ENCODE peak calls at places on chromosomes 5 and 9, in four cellular contexts. H is left ventricle myocardium superior, N is NCI-H2081, K is RCC 7860. L is an unnamed sample.

GRCh38 chr5:146079695-146080361 is 25.5 kb downstream of the PLAC8L1 start:
- DNase-seq in H (no peak), K (peak; percentile 54), N (no peak), L (no peak)

GRCh38 chr5:12615141-12615820 is 711.0 kb upstream of the CTNND2 start:
- DNase-seq in K (no peak), H (no peak), N (no peak), L (no peak)

GRCh38 chr5:112355058-112355685 is 63.9 kb downstream of the EPB41L4A start:
- DNase-seq in K (no peak), H (no peak), N (no peak), L (no peak)

GRCh38 chr5:153965102-153965645 is 73.5 kb downstream of the FAM114A2 start:
- DNase-seq in K (peak; percentile 9), N (peak; percentile 71), H (no peak), L (no peak)

GRCh38 chr9:135811796-135812195 is 95.5 kb downstream of the CAMSAP1 start:
- DNase-seq in N (peak; percentile 78), K (no peak), H (no peak), L (no peak)

GRCh38 chr5:129094924-129095797 is 612 bp downstream of the ISOC1 start:
- DNase-seq in H (peak; percentile 85), N (peak; percentile 6), K (peak; percentile 32), L (peak; percentile 36)

GRCh38 chr5:111512026-111512405 is 319 bp downstream of the STARD4 start:
- DNase-seq in K (no peak), H (no peak), N (peak; percentile 50), L (peak; percentile 20)

GRCh38 chr9:110370316-110370715 is 32.7 kb upstream of the TXNDC8 start:
- DNase-seq in K (no peak), N (no peak), H (no peak), L (no peak)

GRCh38 chr9:93108301-93109041 is 12.5 kb downstream of the CARD19 start:
- DNase-seq in K (no peak), H (no peak), N (no peak), L (no peak)

GRCh38 chr9:71504636-71505035 is 263.7 kb downstream of the CEMIP2 start:
- DNase-seq in N (no peak), K (peak; percentile 49), H (no peak), L (no peak)

GRCh38 chr5:131825404-131826013 is 28.7 kb upstream of the FNIP1 start:
- DNase-seq in N (no peak), H (no peak), K (no peak), L (no peak)

GRCh38 chr9:26975728-26976707 is 19.8 kb downstream of the IFT74 start:
- DNase-seq in N (peak; percentile 47), K (no peak), H (no peak), L (no peak)

GRCh38 chr9:742104-742503 is 99.4 kb upstream of the DMRT1 start:
- DNase-seq in H (no peak), N (no peak), K (no peak), L (no peak)

GRCh38 chr5:101534486-101535110 is 631.5 kb upstream of the ST8SIA4 start:
- DNase-seq in N (no peak), H (no peak), K (no peak), L (no peak)

GRCh38 chr9:32378993-32379729 is 5.3 kb upstream of the ACO1 start:
- DNase-seq in H (no peak), K (peak; percentile 64), N (peak; percentile 90), L (no peak)

GRCh38 chr9:135684691-135685090 is 14.6 kb downstream of the SOHLH1 start:
- DNase-seq in H (no peak), N (no peak), K (no peak), L (no peak)

GRCh38 chr5:155947394-155948062 is 379.4 kb upstream of the SGCD start:
- DNase-seq in N (no peak), H (no peak), K (no peak), L (no peak)

GRCh38 chr5:78060421-78060820 is 234.1 kb downstream of the AP3B1 start:
- DNase-seq in K (no peak), H (no peak), N (no peak), L (no peak)

GRCh38 chr9:126343271-126343700 is 16.7 kb downstream of the MVB12B start:
- DNase-seq in H (no peak), K (no peak), N (no peak), L (no peak)

GRCh38 chr5:2899311-2899710 is 147.8 kb upstream of the IRX2 start:
- DNase-seq in H (no peak), N (no peak), K (no peak), L (no peak)

GRCh38 chr5:4628645-4629385 is 511.3 kb upstream of the ADAMTS16 start:
- DNase-seq in H (no peak), K (no peak), N (no peak), L (no peak)

GRCh38 chr5:122515709-122516431 is 203.8 kb downstream of the SNCAIP start:
- DNase-seq in N (peak; percentile 54), K (peak; percentile 19), H (peak; percentile 34), L (peak; percentile 37)

GRCh38 chr5:135184646-135185045 is 150.6 kb upstream of the PITX1 start:
- DNase-seq in N (no peak), K (no peak), H (no peak), L (no peak)

GRCh38 chr5:168879929-168880328 is 300.8 kb upstream of the PANK3 start:
- DNase-seq in K (no peak), H (no peak), N (no peak), L (no peak)

GRCh38 chr5:420632-421286 is 22.2 kb upstream of the EXOC3 start:
- DNase-seq in K (no peak), H (no peak), N (no peak), L (no peak)

GRCh38 chr5:150783422-150783928 is 4.9 kb downstream of the SMIM3 start:
- DNase-seq in K (peak; percentile 77), N (peak; percentile 88), H (peak; percentile 46), L (peak; percentile 66)

GRCh38 chr9:26954050-26954508 is 2.1 kb upstream of the IFT74 start:
- DNase-seq in N (no peak), H (no peak), K (no peak), L (no peak)

GRCh38 chr5:112142769-112143270 is 276.3 kb downstream of the EPB41L4A start:
- DNase-seq in H (peak; percentile 37), N (no peak), K (peak; percentile 15), L (no peak)

GRCh38 chr9:105062222-105062850 is 134.4 kb upstream of the ABCA1 start:
- DNase-seq in N (peak; percentile 22), K (no peak), H (no peak), L (no peak)

GRCh38 chr5:14534773-14535172 is 46.8 kb upstream of the OTULINL start:
- DNase-seq in H (no peak), N (peak; percentile 88), K (no peak), L (no peak)

GRCh38 chr9:89870207-89870606 is 265.4 kb downstream of the GADD45G start:
- DNase-seq in K (no peak), N (no peak), H (no peak), L (no peak)

GRCh38 chr5:144697847-144698262 is 527.2 kb downstream of the KCTD16 start:
- DNase-seq in N (no peak), H (no peak), K (peak; percentile 33), L (no peak)

GRCh38 chr9:134814598-134815215 is 65.9 kb upstream of the FCN2 start:
- DNase-seq in K (no peak), H (no peak), N (no peak), L (no peak)

GRCh38 chr5:159174511-159175168 is 34.7 kb downstream of the RNF145 start:
- DNase-seq in N (no peak), H (no peak), K (no peak), L (no peak)

GRCh38 chr9:113403651-113404050 is 2.6 kb upstream of the ALAD start:
- DNase-seq in K (no peak), N (no peak), H (no peak), L (no peak)

GRCh38 chr5:52441768-52442167 is 345.9 kb upstream of the ITGA1 start:
- DNase-seq in N (no peak), K (no peak), H (no peak), L (no peak)

L was measured in lower leg skin.